ENCODE peak calls at places on chromosomes 5 and 9, in seven cellular contexts. A, J, S, T, X, V and F are unnamed samples.

GRCh38 chr9:109476781-109477268 is 21.3 kb downstream of the PTPN3 start:
- DNase-seq in V (no peak), X (no peak), S (no peak), A (peak), T (no peak), J (peak), F (peak)

GRCh38 chr9:77512876-77513275 is 135.2 kb downstream of the GNA14 start:
- DNase-seq in A (no peak), J (no peak), S (no peak), X (peak), T (no peak), V (no peak), F (no peak)

GRCh38 chr9:79581794-79582193 is 10.0 kb downstream of the TLE4 start:
- DNase-seq in A (peak), V (no peak), J (peak), X (peak), S (no peak), T (no peak), F (no peak)

GRCh38 chr5:42483472-42484154 is 60.4 kb downstream of the GHR start:
- DNase-seq in T (no peak), S (no peak), J (no peak), X (no peak), A (no peak), V (no peak), F (no peak)

GRCh38 chr5:76601470-76601869 is 21.7 kb downstream of the F2RL2 start:
- DNase-seq in A (peak), X (peak), J (peak), T (peak), V (no peak), S (no peak), F (peak)

GRCh38 chr9:20848490-20848889 is 164.4 kb downstream of the FOCAD start:
- DNase-seq in A (no peak), X (peak), V (no peak), S (no peak), T (no peak), J (no peak), F (no peak)

GRCh38 chr9:93786204-93786603 is 169.0 kb downstream of the BARX1 start:
- DNase-seq in S (no peak), T (no peak), A (no peak), V (no peak), X (no peak), J (no peak), F (no peak)

GRCh38 chr9:1366300-1366699 is 316.1 kb downstream of the DMRT2 start:
- DNase-seq in A (no peak), V (no peak), J (no peak), T (no peak), X (no peak), S (no peak), F (no peak)

GRCh38 chr5:157548513-157549282 is 26.9 kb downstream of the ADAM19 start:
- DNase-seq in T (no peak), J (peak), X (peak), V (no peak), S (no peak), A (peak), F (no peak)

GRCh38 chr9:133059623-133060022 is 2.2 kb upstream of the CEL start:
- DNase-seq in A (peak), T (no peak), S (no peak), X (no peak), V (no peak), J (no peak), F (no peak)

GRCh38 chr5:178769617-178770290 is 39.3 kb upstream of the ZNF354A start:
- DNase-seq in X (no peak), S (no peak), J (no peak), V (no peak), A (no peak), T (no peak), F (no peak)

GRCh38 chr5:54742417-54742889 is 224.9 kb downstream of the SNX18 start:
- DNase-seq in J (no peak), X (peak), T (peak), V (no peak), A (peak), S (no peak), F (peak)

GRCh38 chr9:112487799-112488345 is 1.2 kb downstream of the KIAA1958 start:
- DNase-seq in X (no peak), T (no peak), S (no peak), A (peak), V (no peak), J (peak), F (no peak)

GRCh38 chr9:111065414-111065813 is 27.1 kb upstream of the LPAR1 start:
- DNase-seq in A (no peak), T (no peak), X (no peak), S (no peak), J (no peak), V (no peak), F (no peak)

GRCh38 chr5:57036621-57037160 is 84.8 kb upstream of the MIER3 start:
- DNase-seq in V (no peak), J (no peak), S (no peak), X (no peak), T (no peak), A (no peak), F (no peak)

GRCh38 chr9:76216161-76216649 is 178.0 kb downstream of the RFK start:
- DNase-seq in X (peak), J (peak), T (peak), S (no peak), A (peak), V (no peak), F (no peak)